ENCODE peak calls at places on chromosomes 5 and 9, in ten cellular contexts. One of them, this sample, is unnamed.
A peak's percentile ranks its signal among the peaks of the same experiment; 100 is the strongest.

GRCh38 chr9:136665704-136666363 is 3.1 kb downstream of the EGFL7 start:
- DNase-seq in iris pigment epithelial cell: no peak
- DNase-seq in SK-N-MC: no peak
- DNase-seq in lower lobe of right lung: no peak
- DNase-seq in H4: no peak
- DNase-seq in fibroblast of mammary gland: no peak
- DNase-seq in ACHN: peak; percentile 23
- DNase-seq in neural crest cell: no peak
- DNase-seq in neural progenitor cell: peak; percentile 70
- DNase-seq in SJCRH30: no peak
- DNase-seq in this sample: no peak

GRCh38 chr5:144583493-144584154 is 413.0 kb downstream of the KCTD16 start:
- DNase-seq in SJCRH30: no peak
- DNase-seq in iris pigment epithelial cell: no peak
- DNase-seq in SK-N-MC: no peak
- DNase-seq in neural crest cell: no peak
- DNase-seq in fibroblast of mammary gland: no peak
- DNase-seq in neural progenitor cell: peak; percentile 81
- DNase-seq in ACHN: no peak
- DNase-seq in lower lobe of right lung: no peak
- DNase-seq in H4: no peak
- DNase-seq in this sample: peak; percentile 64

GRCh38 chr5:127634007-127634406 is 14.9 kb upstream of the CTXN3 start:
- DNase-seq in SK-N-MC: no peak
- DNase-seq in H4: no peak
- DNase-seq in SJCRH30: no peak
- DNase-seq in neural progenitor cell: no peak
- DNase-seq in iris pigment epithelial cell: peak; percentile 18
- DNase-seq in lower lobe of right lung: no peak
- DNase-seq in ACHN: no peak
- DNase-seq in fibroblast of mammary gland: peak; percentile 4
- DNase-seq in neural crest cell: no peak
- DNase-seq in this sample: no peak

GRCh38 chr9:95175523-95175922 is 142.0 kb downstream of the FANCC start:
- DNase-seq in neural crest cell: no peak
- DNase-seq in fibroblast of mammary gland: no peak
- DNase-seq in H4: no peak
- DNase-seq in SK-N-MC: no peak
- DNase-seq in lower lobe of right lung: no peak
- DNase-seq in SJCRH30: no peak
- DNase-seq in iris pigment epithelial cell: no peak
- DNase-seq in ACHN: no peak
- DNase-seq in neural progenitor cell: no peak
- DNase-seq in this sample: no peak

GRCh38 chr9:87441251-87441650 is 56.4 kb upstream of the DAPK1 start:
- DNase-seq in fibroblast of mammary gland: peak; percentile 58
- DNase-seq in iris pigment epithelial cell: peak; percentile 29
- DNase-seq in neural crest cell: no peak
- DNase-seq in ACHN: no peak
- DNase-seq in neural progenitor cell: no peak
- DNase-seq in H4: no peak
- DNase-seq in SJCRH30: no peak
- DNase-seq in SK-N-MC: no peak
- DNase-seq in lower lobe of right lung: no peak
- DNase-seq in this sample: no peak

GRCh38 chr9:100601216-100601615 is 23.3 kb downstream of the CAVIN4 start:
- DNase-seq in ACHN: peak; percentile 72
- DNase-seq in SJCRH30: peak; percentile 84
- DNase-seq in H4: peak; percentile 66
- DNase-seq in SK-N-MC: peak; percentile 30
- DNase-seq in lower lobe of right lung: no peak
- DNase-seq in iris pigment epithelial cell: peak; percentile 64
- DNase-seq in neural progenitor cell: peak; percentile 74
- DNase-seq in fibroblast of mammary gland: peak; percentile 59
- DNase-seq in neural crest cell: peak; percentile 52
- DNase-seq in this sample: no peak

GRCh38 chr9:129685220-129685932 is 19.9 kb downstream of the PRRX2 start:
- DNase-seq in neural progenitor cell: no peak
- DNase-seq in H4: peak; percentile 71
- DNase-seq in fibroblast of mammary gland: peak; percentile 57
- DNase-seq in SJCRH30: no peak
- DNase-seq in iris pigment epithelial cell: peak; percentile 54
- DNase-seq in neural crest cell: no peak
- DNase-seq in ACHN: peak; percentile 57
- DNase-seq in SK-N-MC: no peak
- DNase-seq in lower lobe of right lung: no peak
- DNase-seq in this sample: no peak

GRCh38 chr5:32254987-32255900 is 57.5 kb downstream of the MTMR12 start:
- DNase-seq in SK-N-MC: no peak
- DNase-seq in neural progenitor cell: no peak
- DNase-seq in ACHN: no peak
- DNase-seq in fibroblast of mammary gland: peak; percentile 78
- DNase-seq in H4: peak; percentile 28
- DNase-seq in neural crest cell: no peak
- DNase-seq in SJCRH30: no peak
- DNase-seq in lower lobe of right lung: no peak
- DNase-seq in iris pigment epithelial cell: peak; percentile 56
- DNase-seq in this sample: no peak

GRCh38 chr9:76379494-76379893 is 14.7 kb downstream of the RFK start:
- DNase-seq in ACHN: no peak
- DNase-seq in lower lobe of right lung: no peak
- DNase-seq in neural crest cell: no peak
- DNase-seq in iris pigment epithelial cell: no peak
- DNase-seq in H4: peak; percentile 64
- DNase-seq in neural progenitor cell: no peak
- DNase-seq in SJCRH30: peak; percentile 68
- DNase-seq in fibroblast of mammary gland: no peak
- DNase-seq in SK-N-MC: no peak
- DNase-seq in this sample: no peak

GRCh38 chr9:134377976-134378375 is 51.7 kb downstream of the RXRA start:
- DNase-seq in iris pigment epithelial cell: no peak
- DNase-seq in fibroblast of mammary gland: no peak
- DNase-seq in neural progenitor cell: no peak
- DNase-seq in ACHN: peak; percentile 4
- DNase-seq in neural crest cell: no peak
- DNase-seq in SJCRH30: no peak
- DNase-seq in lower lobe of right lung: peak; percentile 87
- DNase-seq in SK-N-MC: no peak
- DNase-seq in H4: peak; percentile 48
- DNase-seq in this sample: no peak

GRCh38 chr5:132764671-132765070 is 12.4 kb downstream of the SEPTIN8 start:
- DNase-seq in H4: no peak
- DNase-seq in SJCRH30: no peak
- DNase-seq in neural crest cell: no peak
- DNase-seq in fibroblast of mammary gland: no peak
- DNase-seq in neural progenitor cell: no peak
- DNase-seq in SK-N-MC: no peak
- DNase-seq in lower lobe of right lung: no peak
- DNase-seq in ACHN: no peak
- DNase-seq in iris pigment epithelial cell: no peak
- DNase-seq in this sample: no peak

GRCh38 chr5:96014395-96014794 is 52.7 kb upstream of the ELL2 start:
- DNase-seq in H4: peak; percentile 35
- DNase-seq in lower lobe of right lung: no peak
- DNase-seq in ACHN: no peak
- DNase-seq in fibroblast of mammary gland: no peak
- DNase-seq in SK-N-MC: no peak
- DNase-seq in neural crest cell: no peak
- DNase-seq in iris pigment epithelial cell: no peak
- DNase-seq in neural progenitor cell: no peak
- DNase-seq in SJCRH30: no peak
- DNase-seq in this sample: no peak

GRCh38 chr5:113268232-113268631 is 166.6 kb downstream of the TSSK1B start:
- DNase-seq in neural crest cell: no peak
- DNase-seq in neural progenitor cell: no peak
- DNase-seq in ACHN: no peak
- DNase-seq in lower lobe of right lung: no peak
- DNase-seq in SK-N-MC: no peak
- DNase-seq in iris pigment epithelial cell: no peak
- DNase-seq in fibroblast of mammary gland: no peak
- DNase-seq in H4: no peak
- DNase-seq in SJCRH30: no peak
- DNase-seq in this sample: no peak

GRCh38 chr5:100683881-100684280 is 148.7 kb downstream of the FAM174A start:
- DNase-seq in ACHN: no peak
- DNase-seq in iris pigment epithelial cell: no peak
- DNase-seq in neural crest cell: no peak
- DNase-seq in neural progenitor cell: no peak
- DNase-seq in SK-N-MC: no peak
- DNase-seq in lower lobe of right lung: no peak
- DNase-seq in H4: no peak
- DNase-seq in fibroblast of mammary gland: no peak
- DNase-seq in SJCRH30: peak; percentile 8
- DNase-seq in this sample: no peak

GRCh38 chr5:89211836-89212235 is 328.9 kb upstream of the MEF2C start:
- DNase-seq in H4: peak; percentile 52
- DNase-seq in lower lobe of right lung: no peak
- DNase-seq in fibroblast of mammary gland: peak; percentile 90
- DNase-seq in ACHN: no peak
- DNase-seq in SK-N-MC: no peak
- DNase-seq in iris pigment epithelial cell: peak; percentile 72
- DNase-seq in neural crest cell: no peak
- DNase-seq in neural progenitor cell: no peak
- DNase-seq in SJCRH30: no peak
- DNase-seq in this sample: no peak

GRCh38 chr9:87950765-87951488 is 23.4 kb downstream of the CDK20 start:
- DNase-seq in SK-N-MC: no peak
- DNase-seq in fibroblast of mammary gland: peak; percentile 42
- DNase-seq in SJCRH30: no peak
- DNase-seq in neural crest cell: no peak
- DNase-seq in H4: peak; percentile 43
- DNase-seq in neural progenitor cell: peak; percentile 60
- DNase-seq in iris pigment epithelial cell: peak; percentile 38
- DNase-seq in ACHN: peak; percentile 43
- DNase-seq in lower lobe of right lung: no peak
- DNase-seq in this sample: peak; percentile 24

GRCh38 chr9:114153761-114154596 is 1.4 kb upstream of the COL27A1 start:
- DNase-seq in fibroblast of mammary gland: no peak
- DNase-seq in iris pigment epithelial cell: no peak
- DNase-seq in lower lobe of right lung: no peak
- DNase-seq in neural crest cell: no peak
- DNase-seq in SK-N-MC: no peak
- DNase-seq in H4: no peak
- DNase-seq in SJCRH30: peak; percentile 81
- DNase-seq in ACHN: peak; percentile 53
- DNase-seq in neural progenitor cell: peak; percentile 93
- DNase-seq in this sample: peak; percentile 79

GRCh38 chr9:37033753-37034319 is at the start of gene PAX5:
- DNase-seq in ACHN: no peak
- DNase-seq in neural progenitor cell: no peak
- DNase-seq in SJCRH30: no peak
- DNase-seq in fibroblast of mammary gland: no peak
- DNase-seq in lower lobe of right lung: no peak
- DNase-seq in neural crest cell: no peak
- DNase-seq in SK-N-MC: no peak
- DNase-seq in iris pigment epithelial cell: no peak
- DNase-seq in H4: no peak
- DNase-seq in this sample: no peak

GRCh38 chr9:134204041-134204440 is 39.7 kb upstream of the RNU6ATAC start:
- DNase-seq in iris pigment epithelial cell: no peak
- DNase-seq in SK-N-MC: no peak
- DNase-seq in H4: no peak
- DNase-seq in neural progenitor cell: no peak
- DNase-seq in ACHN: no peak
- DNase-seq in SJCRH30: no peak
- DNase-seq in lower lobe of right lung: peak; percentile 10
- DNase-seq in neural crest cell: no peak
- DNase-seq in fibroblast of mammary gland: no peak
- DNase-seq in this sample: no peak

GRCh38 chr9:21993893-21994525 is at the start of gene CDKN2A:
- DNase-seq in ACHN: peak; percentile 77
- DNase-seq in neural crest cell: no peak
- DNase-seq in SJCRH30: peak; percentile 84
- DNase-seq in SK-N-MC: no peak
- DNase-seq in neural progenitor cell: peak; percentile 69
- DNase-seq in iris pigment epithelial cell: peak; percentile 68
- DNase-seq in H4: no peak
- DNase-seq in fibroblast of mammary gland: no peak
- DNase-seq in lower lobe of right lung: peak; percentile 58
- DNase-seq in this sample: no peak

GRCh38 chr5:116546033-116546742 is 28.4 kb downstream of the SEMA6A start:
- DNase-seq in fibroblast of mammary gland: peak; percentile 2
- DNase-seq in SJCRH30: no peak
- DNase-seq in iris pigment epithelial cell: no peak
- DNase-seq in H4: no peak
- DNase-seq in neural crest cell: no peak
- DNase-seq in SK-N-MC: no peak
- DNase-seq in ACHN: no peak
- DNase-seq in lower lobe of right lung: no peak
- DNase-seq in neural progenitor cell: no peak
- DNase-seq in this sample: no peak